ENCODE peak calls at places on chromosomes 4 and X, in six cellular contexts. N is prostate gland, H is adrenal gland, F is lower leg skin, Y is upper lobe of left lung, K is H54. G is an unnamed sample.

GRCh38 chr4:15198070-15198727 is 195.9 kb downstream of the CPEB2 start:
- DNase-seq in N (no peak), H (no peak), F (no peak), Y (no peak), K (no peak), G (no peak)

GRCh38 chrX:106286053-106286650 is 118.0 kb downstream of the PWWP3B start:
- DNase-seq in N (no peak), H (no peak), F (no peak), Y (no peak), K (no peak), G (no peak)

GRCh38 chrX:7372843-7373525 is 225.0 kb upstream of the PUDP start:
- DNase-seq in N (no peak), H (no peak), F (no peak), Y (no peak), K (no peak), G (no peak)

GRCh38 chrX:70411475-70411874 is 11.6 kb upstream of the GDPD2 start:
- DNase-seq in N (no peak), H (no peak), F (no peak), Y (no peak), K (no peak), G (no peak)

GRCh38 chr4:2406406-2406805 is 12.0 kb downstream of the ZFYVE28 start:
- DNase-seq in N (no peak), H (no peak), F (no peak), Y (no peak), K (no peak), G (no peak)

GRCh38 chr4:174119051-174119450 is 164.4 kb downstream of the FBXO8 start:
- DNase-seq in N (no peak), H (no peak), F (no peak), Y (no peak), K (peak), G (no peak)

GRCh38 chrX:17547658-17548057 is 172.7 kb downstream of the NHS start:
- DNase-seq in N (no peak), H (peak), F (peak), Y (peak), K (peak), G (no peak)

GRCh38 chr4:14583752-14584151 is 418.5 kb upstream of the CPEB2 start:
- DNase-seq in N (no peak), H (no peak), F (no peak), Y (no peak), K (no peak), G (no peak)

GRCh38 chr4:162117051-162117450 is 46.7 kb downstream of the FSTL5 start:
- DNase-seq in N (no peak), H (no peak), F (no peak), Y (no peak), K (no peak), G (no peak)

GRCh38 chr4:11455201-11455835 is 26.6 kb upstream of the HS3ST1 start:
- DNase-seq in N (no peak), H (no peak), F (no peak), Y (no peak), K (no peak), G (no peak)

GRCh38 chrX:136711147-136711546 is 63.2 kb downstream of the CD40LG start:
- DNase-seq in N (peak), H (peak), F (no peak), Y (peak), K (no peak), G (no peak)

DNA sequence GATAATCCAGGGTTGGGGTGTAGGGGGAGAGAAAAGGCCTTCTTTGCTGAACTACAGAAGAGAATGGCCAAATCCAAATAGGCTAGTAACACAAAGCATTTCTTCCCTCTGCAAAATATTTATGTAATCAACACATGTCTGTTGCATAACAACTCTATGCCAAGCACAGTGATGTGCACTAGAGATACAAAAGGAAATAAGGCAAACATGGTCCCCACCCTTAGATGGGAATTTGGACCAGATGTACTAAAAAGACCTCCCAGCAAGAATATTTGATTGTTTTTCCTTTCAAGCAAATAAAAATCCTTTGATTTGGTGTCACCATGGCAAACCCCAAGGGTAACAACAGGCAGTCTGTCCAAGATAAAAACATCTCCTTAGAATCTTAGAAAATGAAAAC is 177.6 kb upstream of the FGF13 start:
- DNase-seq in N (no peak), H (no peak), F (no peak), Y (no peak), K (no peak), G (no peak)
- TF ChIP-seq POLR2A in N (no peak), H (no peak), F (no peak), Y (no peak), K (no peak), G (no peak)

DNA sequence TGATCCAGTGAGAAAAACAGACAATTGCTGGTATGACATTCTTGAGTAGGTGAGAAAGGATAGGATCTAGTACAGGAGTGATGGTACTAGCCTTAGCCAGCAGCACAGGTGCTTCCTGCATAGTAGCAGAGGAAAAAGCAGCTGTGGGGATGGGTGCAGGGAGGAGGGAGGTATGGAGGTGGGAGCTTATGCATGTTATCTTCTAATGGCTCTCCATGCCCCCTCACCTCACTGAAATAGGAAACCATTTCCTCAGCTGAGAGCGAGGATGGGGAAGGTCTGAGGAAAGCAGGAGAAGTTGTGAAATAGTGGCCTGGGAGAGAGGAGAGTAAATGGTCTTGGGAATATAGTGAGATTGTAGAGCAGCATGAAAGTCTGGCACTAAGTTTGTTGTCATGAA is 136.3 kb downstream of the TMEM164 start:
- DNase-seq in N (no peak), H (no peak), F (no peak), Y (no peak), K (no peak), G (no peak)
- TF ChIP-seq POLR2A in N (no peak), H (no peak), F (no peak), Y (no peak), K (no peak), G (no peak)

GRCh38 chr4:147731611-147732515 is at the start of gene ARHGAP10:
- DNase-seq in N (peak), H (peak), F (peak), Y (peak), K (peak), G (peak)
- TF ChIP-seq POLR2A in N (peak), H (peak), F (no peak), Y (no peak), K (peak), G (peak)

GRCh38 chr4:22607382-22607781 is 85.4 kb upstream of the GBA3 start:
- DNase-seq in N (peak), H (peak), F (no peak), Y (peak), K (peak), G (no peak)
- TF ChIP-seq POLR2A in N (no peak), H (no peak), F (no peak), Y (no peak), K (no peak), G (no peak)

DNA sequence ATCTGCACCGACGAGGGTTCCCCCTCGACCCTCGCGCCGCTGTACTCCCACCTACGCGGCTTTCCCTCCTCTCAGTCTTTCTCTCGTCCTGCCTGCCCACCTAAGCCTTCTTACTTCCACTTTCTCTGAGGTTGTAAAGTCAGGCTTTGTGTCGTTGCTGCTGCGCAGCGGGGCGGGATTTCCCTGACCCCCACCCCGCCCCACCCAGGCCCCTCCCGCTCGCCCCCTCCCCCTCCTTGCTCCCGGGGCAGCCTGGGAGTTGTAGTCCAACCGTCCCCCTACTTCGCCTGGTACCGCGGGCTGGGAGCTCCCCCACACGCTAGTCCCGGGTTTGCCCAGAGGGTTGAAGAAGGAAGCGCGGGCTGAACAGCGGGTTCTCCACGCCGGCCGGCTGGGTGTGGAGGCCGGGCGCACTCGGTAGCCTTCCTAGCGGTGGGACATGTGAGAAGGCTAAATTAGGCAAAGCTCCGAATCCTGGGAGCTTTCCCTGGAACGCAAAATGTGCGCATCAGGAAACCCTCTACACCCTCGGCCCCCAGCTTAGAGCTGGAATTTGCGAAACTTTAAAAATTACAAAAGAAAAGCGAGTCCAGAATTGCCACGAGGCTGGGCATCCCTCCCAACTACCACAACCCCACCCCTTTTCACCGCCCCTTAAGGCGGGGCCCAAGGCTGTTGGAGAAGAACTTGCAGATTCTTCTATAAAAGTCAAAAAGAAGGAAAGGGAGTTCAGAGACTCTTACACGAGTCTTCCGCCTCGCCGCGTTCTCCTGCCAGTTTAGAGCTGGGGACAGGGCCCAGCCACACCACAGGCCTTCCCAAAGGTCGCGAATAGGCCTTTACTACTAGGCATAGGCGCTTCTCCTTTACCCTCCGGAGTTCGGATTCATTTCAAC is at the start of gene ATP11C:
- DNase-seq in N (peak), H (peak), F (peak), Y (peak), K (peak), G (peak)
- TF ChIP-seq POLR2A in N (peak), H (no peak), F (no peak), Y (no peak), K (peak), G (no peak)

DNA sequence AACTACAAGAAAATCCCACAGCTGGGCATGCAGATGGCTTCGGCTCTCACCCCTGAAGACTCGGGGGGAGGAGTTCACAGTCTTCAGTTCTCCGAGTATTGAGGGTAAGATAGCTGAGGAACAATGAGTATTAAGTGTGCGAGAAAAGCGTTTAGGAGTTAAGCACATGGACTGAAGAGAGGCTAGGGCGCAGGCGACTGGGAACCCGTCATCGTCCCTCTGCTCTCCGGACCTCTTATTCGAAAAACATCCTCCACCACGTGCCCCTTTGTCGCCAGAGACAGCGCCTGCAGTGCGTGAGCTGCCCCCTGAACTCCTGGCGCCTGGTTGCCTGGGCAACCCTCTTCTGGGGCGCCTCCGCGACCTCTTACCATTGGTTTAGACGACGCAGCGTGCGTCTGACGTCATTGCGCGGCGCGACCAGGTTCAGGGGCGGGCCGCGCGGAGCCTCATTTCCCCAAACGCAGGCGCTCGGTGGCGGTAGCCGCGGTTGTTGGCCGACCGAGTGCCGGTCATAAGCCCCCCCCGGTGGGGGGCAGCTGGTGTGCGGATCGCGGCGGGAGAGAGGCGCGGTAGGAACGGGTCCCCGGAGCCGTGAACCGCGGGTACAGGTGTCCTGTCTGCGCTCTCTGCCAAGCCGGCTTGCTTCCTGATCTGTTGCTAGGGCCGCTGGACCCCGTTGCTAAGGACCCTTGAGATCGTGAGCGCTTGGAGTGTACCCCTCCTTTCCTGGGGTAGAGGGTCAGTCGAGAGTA is at the start of gene PACRGL:
- DNase-seq in N (peak), H (peak), F (peak), Y (peak), K (peak), G (peak)
- TF ChIP-seq POLR2A in N (peak), H (peak), F (no peak), Y (peak), K (peak), G (no peak)

GRCh38 chr4:16897351-16897750 is 1.1 kb downstream of the LDB2 start:
- DNase-seq in N (no peak), H (no peak), F (no peak), Y (no peak), K (no peak), G (no peak)

GRCh38 chr4:16894406-16894805 is 4.0 kb downstream of the LDB2 start:
- DNase-seq in N (no peak), H (no peak), F (no peak), Y (no peak), K (no peak), G (no peak)

GRCh38 chr4:16896871-16897270 is 1.6 kb downstream of the LDB2 start:
- DNase-seq in N (no peak), H (no peak), F (no peak), Y (no peak), K (no peak), G (no peak)

GRCh38 chr4:16900325-16900724 is 1.9 kb upstream of the LDB2 start:
- DNase-seq in N (no peak), H (no peak), F (no peak), Y (no peak), K (no peak), G (no peak)

DNA sequence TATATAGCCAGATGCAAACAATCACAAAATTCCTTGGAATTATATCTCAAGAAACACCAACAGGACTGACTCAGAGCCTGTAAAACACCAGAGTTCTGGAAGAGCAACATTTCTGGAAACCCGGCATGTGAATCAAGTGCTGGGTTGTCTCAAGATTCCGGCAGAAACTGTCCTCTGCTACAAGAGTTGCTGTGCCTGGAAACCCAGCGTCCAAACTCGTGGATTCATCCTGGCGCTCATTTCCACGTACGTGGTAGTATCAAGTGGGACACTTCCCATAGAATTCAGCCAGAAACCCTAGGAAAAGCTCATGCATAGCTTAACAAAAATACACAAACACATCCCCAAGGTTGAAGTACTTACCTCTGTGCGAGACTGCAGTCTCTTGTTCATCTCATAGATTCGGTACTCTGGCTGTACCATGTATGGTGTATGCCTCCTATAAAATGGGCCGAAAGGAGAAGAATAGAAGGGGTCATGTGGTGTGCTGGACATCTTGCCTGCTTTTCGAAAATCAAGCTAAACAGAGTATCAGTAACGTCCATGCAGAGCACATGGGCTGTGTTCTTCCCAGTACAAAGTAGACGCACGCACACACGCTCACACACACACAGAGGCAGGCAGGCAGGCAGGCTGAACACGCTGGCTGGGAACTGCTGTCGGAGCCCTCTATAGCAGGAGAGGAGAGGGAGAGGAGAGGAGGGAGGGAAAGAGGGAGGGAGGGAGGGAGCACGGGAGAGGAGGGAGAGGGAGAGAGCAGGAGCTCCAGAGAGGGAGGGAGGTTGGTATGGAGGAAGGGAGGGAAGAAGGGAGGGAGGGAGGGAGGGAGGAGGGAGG is at the start of gene LDB2:
- DNase-seq in N (no peak), H (peak), F (peak), Y (no peak), K (no peak), G (peak)
- TF ChIP-seq POLR2A in N (no peak), H (no peak), F (no peak), Y (no peak), K (no peak), G (no peak)

G was measured in suprapubic skin.